ENCODE peak calls at places on chromosome 5, in ten cellular contexts. One of them, this sample, is unnamed.

GRCh38 chr5:138844812-138845513 is 30.2 kb downstream of the LRRTM2 start:
- DNase-seq in CD8-positive, alpha-beta T cell: no peak
- DNase-seq in ELR: peak
- DNase-seq in fibroblast of mammary gland: peak
- DNase-seq in stimulated activated CD8-positive, alpha-beta memory T cell treated with anti-CD3 and anti-CD28 coated beads, Interleukin-2, amount 100 ng/mL, for 48 hours: no peak
- DNase-seq in dermis microvascular lymphatic vessel endothelial cell: peak
- DNase-seq in nucleus accumbens: no peak
- DNase-seq in spleen: no peak
- DNase-seq in caudate nucleus: no peak
- DNase-seq in tibial artery: no peak
- DNase-seq in this sample: peak

GRCh38 chr5:135246923-135247795 is 151.9 kb downstream of the MACROH2A1 start:
- DNase-seq in CD8-positive, alpha-beta T cell: no peak
- DNase-seq in ELR: peak
- DNase-seq in fibroblast of mammary gland: peak
- DNase-seq in stimulated activated CD8-positive, alpha-beta memory T cell treated with anti-CD3 and anti-CD28 coated beads, Interleukin-2, amount 100 ng/mL, for 48 hours: no peak
- DNase-seq in dermis microvascular lymphatic vessel endothelial cell: peak
- DNase-seq in nucleus accumbens: peak
- DNase-seq in spleen: peak
- DNase-seq in caudate nucleus: peak
- DNase-seq in tibial artery: no peak
- DNase-seq in this sample: peak

GRCh38 chr5:103293099-103293498 is 34.5 kb downstream of the MACIR start:
- DNase-seq in CD8-positive, alpha-beta T cell: no peak
- DNase-seq in ELR: no peak
- DNase-seq in fibroblast of mammary gland: no peak
- DNase-seq in stimulated activated CD8-positive, alpha-beta memory T cell treated with anti-CD3 and anti-CD28 coated beads, Interleukin-2, amount 100 ng/mL, for 48 hours: no peak
- DNase-seq in dermis microvascular lymphatic vessel endothelial cell: no peak
- DNase-seq in nucleus accumbens: no peak
- DNase-seq in spleen: no peak
- DNase-seq in caudate nucleus: no peak
- DNase-seq in tibial artery: no peak
- DNase-seq in this sample: no peak

GRCh38 chr5:44774279-44774880 is 34.4 kb upstream of the MRPS30 start:
- DNase-seq in CD8-positive, alpha-beta T cell: no peak
- DNase-seq in ELR: peak
- DNase-seq in fibroblast of mammary gland: peak
- DNase-seq in stimulated activated CD8-positive, alpha-beta memory T cell treated with anti-CD3 and anti-CD28 coated beads, Interleukin-2, amount 100 ng/mL, for 48 hours: no peak
- DNase-seq in dermis microvascular lymphatic vessel endothelial cell: peak
- DNase-seq in nucleus accumbens: no peak
- DNase-seq in spleen: no peak
- DNase-seq in caudate nucleus: no peak
- DNase-seq in tibial artery: no peak
- DNase-seq in this sample: no peak

GRCh38 chr5:15763754-15764153 is 263.8 kb downstream of the FBXL7 start:
- DNase-seq in CD8-positive, alpha-beta T cell: no peak
- DNase-seq in ELR: peak
- DNase-seq in fibroblast of mammary gland: peak
- DNase-seq in stimulated activated CD8-positive, alpha-beta memory T cell treated with anti-CD3 and anti-CD28 coated beads, Interleukin-2, amount 100 ng/mL, for 48 hours: no peak
- DNase-seq in dermis microvascular lymphatic vessel endothelial cell: no peak
- DNase-seq in nucleus accumbens: no peak
- DNase-seq in spleen: no peak
- DNase-seq in caudate nucleus: no peak
- DNase-seq in tibial artery: no peak
- DNase-seq in this sample: no peak

GRCh38 chr5:120779674-120780073 is 315.6 kb downstream of the PRR16 start:
- DNase-seq in CD8-positive, alpha-beta T cell: no peak
- DNase-seq in ELR: peak
- DNase-seq in fibroblast of mammary gland: no peak
- DNase-seq in stimulated activated CD8-positive, alpha-beta memory T cell treated with anti-CD3 and anti-CD28 coated beads, Interleukin-2, amount 100 ng/mL, for 48 hours: no peak
- DNase-seq in dermis microvascular lymphatic vessel endothelial cell: no peak
- DNase-seq in nucleus accumbens: no peak
- DNase-seq in spleen: no peak
- DNase-seq in caudate nucleus: no peak
- DNase-seq in tibial artery: no peak
- DNase-seq in this sample: no peak

GRCh38 chr5:26700759-26701384 is 337.5 kb downstream of the CDH9 start:
- DNase-seq in CD8-positive, alpha-beta T cell: no peak
- DNase-seq in ELR: peak
- DNase-seq in fibroblast of mammary gland: peak
- DNase-seq in stimulated activated CD8-positive, alpha-beta memory T cell treated with anti-CD3 and anti-CD28 coated beads, Interleukin-2, amount 100 ng/mL, for 48 hours: no peak
- DNase-seq in dermis microvascular lymphatic vessel endothelial cell: no peak
- DNase-seq in nucleus accumbens: peak
- DNase-seq in spleen: no peak
- DNase-seq in caudate nucleus: no peak
- DNase-seq in tibial artery: no peak
- DNase-seq in this sample: no peak

GRCh38 chr5:57736716-57737115 is 254.1 kb upstream of the ACTBL2 start:
- DNase-seq in CD8-positive, alpha-beta T cell: no peak
- DNase-seq in ELR: no peak
- DNase-seq in fibroblast of mammary gland: peak
- DNase-seq in stimulated activated CD8-positive, alpha-beta memory T cell treated with anti-CD3 and anti-CD28 coated beads, Interleukin-2, amount 100 ng/mL, for 48 hours: no peak
- DNase-seq in dermis microvascular lymphatic vessel endothelial cell: peak
- DNase-seq in nucleus accumbens: no peak
- DNase-seq in spleen: no peak
- DNase-seq in caudate nucleus: no peak
- DNase-seq in tibial artery: no peak
- DNase-seq in this sample: no peak

GRCh38 chr5:65818592-65818991 is 96.6 kb downstream of the NLN start:
- DNase-seq in CD8-positive, alpha-beta T cell: no peak
- DNase-seq in ELR: no peak
- DNase-seq in fibroblast of mammary gland: no peak
- DNase-seq in stimulated activated CD8-positive, alpha-beta memory T cell treated with anti-CD3 and anti-CD28 coated beads, Interleukin-2, amount 100 ng/mL, for 48 hours: no peak
- DNase-seq in dermis microvascular lymphatic vessel endothelial cell: no peak
- DNase-seq in nucleus accumbens: peak
- DNase-seq in spleen: no peak
- DNase-seq in caudate nucleus: peak
- DNase-seq in tibial artery: no peak
- DNase-seq in this sample: no peak

GRCh38 chr5:181188700-181189362 is 16.2 kb downstream of the TRIM7 start:
- DNase-seq in CD8-positive, alpha-beta T cell: peak
- DNase-seq in ELR: peak
- DNase-seq in fibroblast of mammary gland: peak
- DNase-seq in stimulated activated CD8-positive, alpha-beta memory T cell treated with anti-CD3 and anti-CD28 coated beads, Interleukin-2, amount 100 ng/mL, for 48 hours: peak
- DNase-seq in dermis microvascular lymphatic vessel endothelial cell: peak
- DNase-seq in nucleus accumbens: no peak
- DNase-seq in spleen: peak
- DNase-seq in caudate nucleus: no peak
- DNase-seq in tibial artery: peak
- DNase-seq in this sample: no peak

GRCh38 chr5:122195784-122196394 is 66.5 kb downstream of the ZNF474 start:
- DNase-seq in CD8-positive, alpha-beta T cell: no peak
- DNase-seq in ELR: peak
- DNase-seq in fibroblast of mammary gland: peak
- DNase-seq in stimulated activated CD8-positive, alpha-beta memory T cell treated with anti-CD3 and anti-CD28 coated beads, Interleukin-2, amount 100 ng/mL, for 48 hours: no peak
- DNase-seq in dermis microvascular lymphatic vessel endothelial cell: peak
- DNase-seq in nucleus accumbens: peak
- DNase-seq in spleen: no peak
- DNase-seq in caudate nucleus: no peak
- DNase-seq in tibial artery: no peak
- DNase-seq in this sample: no peak

GRCh38 chr5:55993628-55994501 is 898 bp downstream of the IL6ST start:
- DNase-seq in CD8-positive, alpha-beta T cell: no peak
- DNase-seq in ELR: peak
- DNase-seq in fibroblast of mammary gland: no peak
- DNase-seq in stimulated activated CD8-positive, alpha-beta memory T cell treated with anti-CD3 and anti-CD28 coated beads, Interleukin-2, amount 100 ng/mL, for 48 hours: no peak
- DNase-seq in dermis microvascular lymphatic vessel endothelial cell: no peak
- DNase-seq in nucleus accumbens: no peak
- DNase-seq in spleen: no peak
- DNase-seq in caudate nucleus: no peak
- DNase-seq in tibial artery: no peak
- DNase-seq in this sample: no peak

GRCh38 chr5:148873120-148873519 is 46.7 kb downstream of the ADRB2 start:
- DNase-seq in CD8-positive, alpha-beta T cell: no peak
- DNase-seq in ELR: no peak
- DNase-seq in fibroblast of mammary gland: no peak
- DNase-seq in stimulated activated CD8-positive, alpha-beta memory T cell treated with anti-CD3 and anti-CD28 coated beads, Interleukin-2, amount 100 ng/mL, for 48 hours: no peak
- DNase-seq in dermis microvascular lymphatic vessel endothelial cell: no peak
- DNase-seq in nucleus accumbens: no peak
- DNase-seq in spleen: no peak
- DNase-seq in caudate nucleus: no peak
- DNase-seq in tibial artery: no peak
- DNase-seq in this sample: no peak

GRCh38 chr5:31477971-31478370 is 53.9 kb downstream of the DROSHA start:
- DNase-seq in CD8-positive, alpha-beta T cell: no peak
- DNase-seq in ELR: peak
- DNase-seq in fibroblast of mammary gland: no peak
- DNase-seq in stimulated activated CD8-positive, alpha-beta memory T cell treated with anti-CD3 and anti-CD28 coated beads, Interleukin-2, amount 100 ng/mL, for 48 hours: no peak
- DNase-seq in dermis microvascular lymphatic vessel endothelial cell: no peak
- DNase-seq in nucleus accumbens: no peak
- DNase-seq in spleen: no peak
- DNase-seq in caudate nucleus: no peak
- DNase-seq in tibial artery: no peak
- DNase-seq in this sample: no peak

GRCh38 chr5:131305138-131305650 is 41.3 kb downstream of the CDC42SE2 start:
- DNase-seq in CD8-positive, alpha-beta T cell: no peak
- DNase-seq in ELR: no peak
- DNase-seq in fibroblast of mammary gland: no peak
- DNase-seq in stimulated activated CD8-positive, alpha-beta memory T cell treated with anti-CD3 and anti-CD28 coated beads, Interleukin-2, amount 100 ng/mL, for 48 hours: no peak
- DNase-seq in dermis microvascular lymphatic vessel endothelial cell: no peak
- DNase-seq in nucleus accumbens: no peak
- DNase-seq in spleen: no peak
- DNase-seq in caudate nucleus: no peak
- DNase-seq in tibial artery: no peak
- DNase-seq in this sample: no peak

GRCh38 chr5:80959768-80960442 is at the start of gene RASGRF2:
- DNase-seq in CD8-positive, alpha-beta T cell: peak
- DNase-seq in ELR: peak
- DNase-seq in fibroblast of mammary gland: no peak
- DNase-seq in stimulated activated CD8-positive, alpha-beta memory T cell treated with anti-CD3 and anti-CD28 coated beads, Interleukin-2, amount 100 ng/mL, for 48 hours: peak
- DNase-seq in dermis microvascular lymphatic vessel endothelial cell: peak
- DNase-seq in nucleus accumbens: no peak
- DNase-seq in spleen: peak
- DNase-seq in caudate nucleus: peak
- DNase-seq in tibial artery: no peak
- DNase-seq in this sample: no peak

GRCh38 chr5:145554399-145554798 is 280.7 kb downstream of the PRELID2 start:
- DNase-seq in CD8-positive, alpha-beta T cell: no peak
- DNase-seq in ELR: peak
- DNase-seq in fibroblast of mammary gland: peak
- DNase-seq in stimulated activated CD8-positive, alpha-beta memory T cell treated with anti-CD3 and anti-CD28 coated beads, Interleukin-2, amount 100 ng/mL, for 48 hours: no peak
- DNase-seq in dermis microvascular lymphatic vessel endothelial cell: peak
- DNase-seq in nucleus accumbens: no peak
- DNase-seq in spleen: no peak
- DNase-seq in caudate nucleus: no peak
- DNase-seq in tibial artery: no peak
- DNase-seq in this sample: no peak

GRCh38 chr5:123951204-123951977 is 439.4 kb downstream of the CSNK1G3 start:
- DNase-seq in CD8-positive, alpha-beta T cell: no peak
- DNase-seq in ELR: peak
- DNase-seq in fibroblast of mammary gland: peak
- DNase-seq in stimulated activated CD8-positive, alpha-beta memory T cell treated with anti-CD3 and anti-CD28 coated beads, Interleukin-2, amount 100 ng/mL, for 48 hours: no peak
- DNase-seq in dermis microvascular lymphatic vessel endothelial cell: peak
- DNase-seq in nucleus accumbens: no peak
- DNase-seq in spleen: no peak
- DNase-seq in caudate nucleus: no peak
- DNase-seq in tibial artery: no peak
- DNase-seq in this sample: no peak

GRCh38 chr5:37370550-37370863 is 399 bp downstream of the NUP155 start:
- DNase-seq in CD8-positive, alpha-beta T cell: no peak
- DNase-seq in ELR: peak
- DNase-seq in fibroblast of mammary gland: no peak
- DNase-seq in stimulated activated CD8-positive, alpha-beta memory T cell treated with anti-CD3 and anti-CD28 coated beads, Interleukin-2, amount 100 ng/mL, for 48 hours: no peak
- DNase-seq in dermis microvascular lymphatic vessel endothelial cell: no peak
- DNase-seq in nucleus accumbens: no peak
- DNase-seq in spleen: no peak
- DNase-seq in caudate nucleus: no peak
- DNase-seq in tibial artery: peak
- DNase-seq in this sample: no peak

GRCh38 chr5:150272531-150272930 is 17.0 kb downstream of the CAMK2A start:
- DNase-seq in CD8-positive, alpha-beta T cell: no peak
- DNase-seq in ELR: peak
- DNase-seq in fibroblast of mammary gland: peak
- DNase-seq in stimulated activated CD8-positive, alpha-beta memory T cell treated with anti-CD3 and anti-CD28 coated beads, Interleukin-2, amount 100 ng/mL, for 48 hours: no peak
- DNase-seq in dermis microvascular lymphatic vessel endothelial cell: peak
- DNase-seq in nucleus accumbens: peak
- DNase-seq in spleen: no peak
- DNase-seq in caudate nucleus: no peak
- DNase-seq in tibial artery: no peak
- DNase-seq in this sample: no peak

GRCh38 chr5:152701305-152701704 is 296.2 kb upstream of the NMUR2 start:
- DNase-seq in CD8-positive, alpha-beta T cell: no peak
- DNase-seq in ELR: no peak
- DNase-seq in fibroblast of mammary gland: no peak
- DNase-seq in stimulated activated CD8-positive, alpha-beta memory T cell treated with anti-CD3 and anti-CD28 coated beads, Interleukin-2, amount 100 ng/mL, for 48 hours: no peak
- DNase-seq in dermis microvascular lymphatic vessel endothelial cell: no peak
- DNase-seq in nucleus accumbens: no peak
- DNase-seq in spleen: no peak
- DNase-seq in caudate nucleus: no peak
- DNase-seq in tibial artery: no peak
- DNase-seq in this sample: no peak

GRCh38 chr5:93598141-93598996 is 15.3 kb downstream of the NR2F1 start:
- DNase-seq in CD8-positive, alpha-beta T cell: no peak
- DNase-seq in ELR: no peak
- DNase-seq in fibroblast of mammary gland: no peak
- DNase-seq in stimulated activated CD8-positive, alpha-beta memory T cell treated with anti-CD3 and anti-CD28 coated beads, Interleukin-2, amount 100 ng/mL, for 48 hours: no peak
- DNase-seq in dermis microvascular lymphatic vessel endothelial cell: no peak
- DNase-seq in nucleus accumbens: no peak
- DNase-seq in spleen: no peak
- DNase-seq in caudate nucleus: no peak
- DNase-seq in tibial artery: no peak
- DNase-seq in this sample: no peak

GRCh38 chr5:67221487-67222242 is 25.1 kb upstream of the CD180 start:
- DNase-seq in CD8-positive, alpha-beta T cell: peak
- DNase-seq in ELR: no peak
- DNase-seq in fibroblast of mammary gland: no peak
- DNase-seq in stimulated activated CD8-positive, alpha-beta memory T cell treated with anti-CD3 and anti-CD28 coated beads, Interleukin-2, amount 100 ng/mL, for 48 hours: no peak
- DNase-seq in dermis microvascular lymphatic vessel endothelial cell: no peak
- DNase-seq in nucleus accumbens: no peak
- DNase-seq in spleen: peak
- DNase-seq in caudate nucleus: no peak
- DNase-seq in tibial artery: no peak
- DNase-seq in this sample: no peak

GRCh38 chr5:169071-169727 is 22.1 kb upstream of the LRRC14B start:
- DNase-seq in CD8-positive, alpha-beta T cell: no peak
- DNase-seq in ELR: peak
- DNase-seq in fibroblast of mammary gland: peak
- DNase-seq in stimulated activated CD8-positive, alpha-beta memory T cell treated with anti-CD3 and anti-CD28 coated beads, Interleukin-2, amount 100 ng/mL, for 48 hours: no peak
- DNase-seq in dermis microvascular lymphatic vessel endothelial cell: peak
- DNase-seq in nucleus accumbens: no peak
- DNase-seq in spleen: peak
- DNase-seq in caudate nucleus: no peak
- DNase-seq in tibial artery: peak
- DNase-seq in this sample: peak

GRCh38 chr5:72133212-72133990 is 26.1 kb downstream of the MAP1B start:
- DNase-seq in CD8-positive, alpha-beta T cell: no peak
- DNase-seq in ELR: peak
- DNase-seq in fibroblast of mammary gland: peak
- DNase-seq in stimulated activated CD8-positive, alpha-beta memory T cell treated with anti-CD3 and anti-CD28 coated beads, Interleukin-2, amount 100 ng/mL, for 48 hours: no peak
- DNase-seq in dermis microvascular lymphatic vessel endothelial cell: peak
- DNase-seq in nucleus accumbens: no peak
- DNase-seq in spleen: no peak
- DNase-seq in caudate nucleus: no peak
- DNase-seq in tibial artery: no peak
- DNase-seq in this sample: peak

GRCh38 chr5:133361922-133362321 is 250.4 kb downstream of the FSTL4 start:
- DNase-seq in CD8-positive, alpha-beta T cell: no peak
- DNase-seq in ELR: no peak
- DNase-seq in fibroblast of mammary gland: no peak
- DNase-seq in stimulated activated CD8-positive, alpha-beta memory T cell treated with anti-CD3 and anti-CD28 coated beads, Interleukin-2, amount 100 ng/mL, for 48 hours: no peak
- DNase-seq in dermis microvascular lymphatic vessel endothelial cell: no peak
- DNase-seq in nucleus accumbens: no peak
- DNase-seq in spleen: no peak
- DNase-seq in caudate nucleus: no peak
- DNase-seq in tibial artery: no peak
- DNase-seq in this sample: no peak

GRCh38 chr5:138491669-138492551 is 26.6 kb downstream of the EGR1 start:
- DNase-seq in CD8-positive, alpha-beta T cell: peak
- DNase-seq in ELR: peak
- DNase-seq in fibroblast of mammary gland: peak
- DNase-seq in stimulated activated CD8-positive, alpha-beta memory T cell treated with anti-CD3 and anti-CD28 coated beads, Interleukin-2, amount 100 ng/mL, for 48 hours: peak
- DNase-seq in dermis microvascular lymphatic vessel endothelial cell: peak
- DNase-seq in nucleus accumbens: peak
- DNase-seq in spleen: peak
- DNase-seq in caudate nucleus: peak
- DNase-seq in tibial artery: peak
- DNase-seq in this sample: peak

GRCh38 chr5:51618234-51618633 is 235.0 kb downstream of the ISL1 start:
- DNase-seq in CD8-positive, alpha-beta T cell: no peak
- DNase-seq in ELR: no peak
- DNase-seq in fibroblast of mammary gland: no peak
- DNase-seq in stimulated activated CD8-positive, alpha-beta memory T cell treated with anti-CD3 and anti-CD28 coated beads, Interleukin-2, amount 100 ng/mL, for 48 hours: no peak
- DNase-seq in dermis microvascular lymphatic vessel endothelial cell: no peak
- DNase-seq in nucleus accumbens: no peak
- DNase-seq in spleen: no peak
- DNase-seq in caudate nucleus: no peak
- DNase-seq in tibial artery: no peak
- DNase-seq in this sample: no peak